ENCODE peak calls at places on chromosomes 12 and 14, in ten cellular contexts. U is NCI-H2171 treated with DMSO at 0.1 percent for 48 hours; D is CD8-positive, alpha-beta T cell; V is RWPE1; Z is stimulated activated naive CD4-positive, alpha-beta T cell; B is T follicular helper cell; L is neural progenitor cell; J is stimulated activated CD8-positive, alpha-beta memory T cell treated with anti-CD3 and anti-CD28 coated beads, Interleukin-7, amount 100 ng/mL, for 1 hour; A is COR-L47; W is kidney glomerular epithelial cell. G is an unnamed sample.

GRCh38 chr12:46825526-46826414 is at the start of gene SLC38A4:
- DNase-seq in U (no peak), B (no peak), Z (no peak), V (no peak), A (no peak), J (no peak), W (no peak), L (peak), D (no peak), G (no peak)

GRCh38 chr14:82776958-82777357 is 1243.3 kb upstream of the SEL1L start:
- DNase-seq in J (no peak), V (no peak), Z (no peak), B (no peak), W (no peak), A (no peak), U (no peak), D (no peak), L (no peak), G (no peak)

GRCh38 chr12:39378346-39378745 is 64.6 kb downstream of the KIF21A start:
- DNase-seq in Z (no peak), V (no peak), A (no peak), J (no peak), B (no peak), D (no peak), U (peak), L (no peak), W (no peak), G (no peak)

GRCh38 chr12:89372584-89373370 is 20.5 kb upstream of the DUSP6 start:
- DNase-seq in V (no peak), L (no peak), J (no peak), U (no peak), Z (no peak), A (no peak), B (no peak), D (no peak), W (no peak), G (no peak)

GRCh38 chr14:101774814-101775213 is 13.3 kb downstream of the PPP2R5C start:
- DNase-seq in W (no peak), D (no peak), A (no peak), U (peak), Z (no peak), V (no peak), J (no peak), L (no peak), B (no peak), G (no peak)

GRCh38 chr12:122871851-122872785 is 23.8 kb downstream of the VPS37B start:
- DNase-seq in J (no peak), V (peak), W (no peak), L (peak), D (peak), Z (no peak), B (no peak), A (peak), U (peak), G (no peak)

GRCh38 chr14:93039649-93040315 is 75.9 kb downstream of the ITPK1 start:
- DNase-seq in B (no peak), Z (no peak), A (no peak), J (no peak), L (no peak), D (no peak), W (no peak), U (no peak), V (no peak), G (no peak)

GRCh38 chr12:55965941-55966407 is at the start of gene PMEL:
- DNase-seq in J (no peak), B (no peak), D (no peak), Z (no peak), V (no peak), U (no peak), L (peak), A (no peak), W (no peak), G (no peak)

GRCh38 chr14:32428875-32429274 is 99.8 kb downstream of the AKAP6 start:
- DNase-seq in L (no peak), D (no peak), W (no peak), A (no peak), Z (no peak), U (no peak), V (no peak), J (no peak), B (no peak), G (no peak)

GRCh38 chr14:67268456-67269115 is 27.4 kb downstream of the PALS1 start:
- DNase-seq in B (no peak), W (no peak), Z (no peak), U (no peak), J (no peak), D (no peak), V (no peak), L (peak), A (no peak), G (no peak)

GRCh38 chr14:76473381-76474263 is 97.7 kb downstream of the ESRRB start:
- DNase-seq in J (no peak), Z (no peak), V (peak), D (no peak), U (no peak), L (peak), B (no peak), W (no peak), A (no peak), G (no peak)

GRCh38 chr12:89634508-89634907 is 74.1 kb downstream of the ATP2B1 start:
- DNase-seq in W (no peak), J (no peak), V (no peak), A (no peak), U (no peak), D (no peak), L (no peak), B (no peak), Z (no peak), G (no peak)

GRCh38 chr14:105501504-105502291 is 10.7 kb downstream of the TEDC1 start:
- DNase-seq in W (no peak), D (no peak), V (no peak), L (no peak), Z (no peak), U (no peak), B (no peak), A (no peak), J (no peak), G (no peak)

GRCh38 chr12:48903363-48903981 is 21.8 kb downstream of the FKBP11 start:
- DNase-seq in A (no peak), Z (no peak), J (no peak), W (no peak), D (no peak), U (no peak), L (no peak), B (no peak), V (no peak), G (no peak)

GRCh38 chr12:110744176-110744575 is 1.5 kb upstream of the PPP1CC start:
- DNase-seq in V (peak), U (no peak), W (peak), L (peak), Z (no peak), B (no peak), A (no peak), D (no peak), J (no peak), G (peak)

GRCh38 chr12:67630373-67631088 is 18.0 kb upstream of the DYRK2 start:
- DNase-seq in B (peak), U (no peak), Z (peak), W (no peak), A (no peak), J (peak), L (peak), D (peak), V (no peak), G (no peak)

GRCh38 chr12:69510176-69510827 is 40.1 kb downstream of the FRS2 start:
- DNase-seq in L (no peak), J (no peak), A (peak), V (no peak), Z (no peak), U (peak), D (no peak), W (no peak), B (no peak), G (no peak)

GRCh38 chr12:53097564-53098353 is at the start of gene IGFBP6:
- DNase-seq in A (peak), Z (peak), J (peak), W (no peak), D (peak), B (peak), L (peak), V (peak), U (peak), G (peak)

GRCh38 chr12:116135209-116135930 is 142.1 kb downstream of the MED13L start:
- DNase-seq in V (peak), U (peak), D (no peak), A (no peak), Z (no peak), B (no peak), L (no peak), J (no peak), W (peak), G (no peak)

GRCh38 chr14:35506461-35506860 is 27.5 kb upstream of the INSM2 start:
- DNase-seq in U (no peak), J (no peak), V (no peak), L (no peak), W (no peak), A (no peak), Z (no peak), B (no peak), D (no peak), G (no peak)

GRCh38 chr12:4809013-4809448 is 88.8 kb downstream of the GALNT8 start:
- DNase-seq in V (no peak), D (no peak), Z (no peak), J (no peak), A (peak), B (no peak), L (peak), W (no peak), U (no peak), G (peak)

GRCh38 chr12:103680591-103681065 is 93.6 kb downstream of the STAB2 start:
- DNase-seq in D (no peak), J (no peak), A (no peak), U (peak), L (no peak), V (no peak), Z (no peak), W (no peak), B (no peak), G (no peak)

GRCh38 chr14:64971890-64972785 is at the start of gene RAB15:
- DNase-seq in B (peak), U (peak), Z (peak), A (peak), D (peak), W (peak), J (no peak), V (peak), L (peak), G (peak)

GRCh38 chr14:76710093-76711010 is 50.9 kb upstream of the VASH1 start:
- DNase-seq in U (peak), A (peak), B (peak), D (peak), Z (peak), L (peak), J (no peak), V (peak), W (peak), G (no peak)

GRCh38 chr12:33671676-33672075 is 232.1 kb upstream of the SYT10 start:
- DNase-seq in D (no peak), Z (no peak), J (no peak), L (no peak), A (no peak), W (no peak), B (no peak), V (no peak), U (no peak), G (no peak)

GRCh38 chr12:76666272-76666845 is 97.6 kb upstream of the ZDHHC17 start:
- DNase-seq in J (no peak), U (peak), V (no peak), A (no peak), Z (no peak), W (no peak), D (no peak), B (no peak), L (no peak), G (no peak)

GRCh38 chr12:65956056-65956738 is 131.9 kb downstream of the HMGA2 start:
- DNase-seq in U (no peak), Z (no peak), L (no peak), V (no peak), D (no peak), W (no peak), B (no peak), A (no peak), J (no peak), G (no peak)

GRCh38 chr12:53569174-53569557 is 57.0 kb downstream of the ATF7 start:
- DNase-seq in Z (no peak), B (no peak), W (no peak), V (no peak), A (no peak), L (no peak), J (no peak), D (no peak), U (no peak), G (no peak)

GRCh38 chr12:39230086-39230485 is 212.8 kb downstream of the KIF21A start:
- DNase-seq in B (no peak), U (no peak), V (peak), A (no peak), Z (no peak), J (no peak), W (peak), D (no peak), L (no peak), G (no peak)

GRCh38 chr12:56629459-56630179 is 507 bp downstream of the BAZ2A start:
- DNase-seq in U (peak), W (no peak), J (no peak), L (peak), B (no peak), Z (peak), D (peak), A (no peak), V (no peak), G (peak)

GRCh38 chr14:28142400-28143015 is 624.1 kb upstream of the FOXG1 start:
- DNase-seq in D (no peak), J (no peak), Z (no peak), B (no peak), U (no peak), A (peak), W (peak), L (peak), V (peak), G (no peak)

GRCh38 chr14:69921052-69921451 is 41.8 kb downstream of the SMOC1 start:
- DNase-seq in U (no peak), Z (no peak), B (no peak), V (no peak), D (no peak), L (no peak), W (no peak), J (no peak), A (no peak), G (no peak)

GRCh38 chr12:104682790-104683279 is 226.1 kb downstream of the CHST11 start:
- DNase-seq in V (no peak), Z (peak), A (no peak), B (peak), U (no peak), L (no peak), J (peak), D (peak), W (no peak), G (no peak)

G was measured in hypothalamus.